ENCODE peak calls at places on chromosome 19, in five cellular contexts. V is activated naive CD8-positive, alpha-beta T cell treated with anti-CD3 and anti-CD28 coated beads for 36 hours; J is stimulated activated CD8-positive, alpha-beta memory T cell treated with anti-CD3 and anti-CD28 coated beads, Interleukin-2, amount 100 ng/mL, for 48 hours; D is omental fat pad; P is amygdala. S is an unnamed sample.
A peak's percentile ranks its signal among the peaks of the same experiment; 100 is the strongest.

GRCh38 chr19:4184718-4185352 is 2.3 kb downstream of the ANKRD24 start:
- DNase-seq in V (no peak), J (no peak), D (no peak), P (no peak), S (no peak)

GRCh38 chr19:6801397-6802086 is 29.0 kb downstream of the VAV1 start:
- DNase-seq in V (peak; percentile 84), J (peak; percentile 73), D (peak; percentile 33), P (peak; percentile 26), S (no peak)

GRCh38 chr19:6532244-6532999 is 1.6 kb downstream of the TNFSF9 start:
- DNase-seq in V (peak; percentile 38), J (no peak), D (no peak), P (no peak), S (no peak)

GRCh38 chr19:41799444-41800000 is 3.1 kb downstream of the CEACAM3 start:
- DNase-seq in V (no peak), J (no peak), D (no peak), P (no peak), S (no peak)

GRCh38 chr19:4985551-4985991 is 16.7 kb downstream of the KDM4B start:
- DNase-seq in V (no peak), J (no peak), D (no peak), P (no peak), S (no peak)

GRCh38 chr19:32921624-32922023 is 50.1 kb downstream of the CEP89 start:
- DNase-seq in V (peak; percentile 6), J (no peak), D (no peak), P (no peak), S (no peak)

GRCh38 chr19:46723471-46723870 is 6.6 kb upstream of the PRKD2 start:
- DNase-seq in V (no peak), J (no peak), D (no peak), P (no peak), S (no peak)

GRCh38 chr19:862529-863304 is 3.3 kb downstream of the CFD start:
- DNase-seq in V (peak; percentile 73), J (peak; percentile 78), D (no peak), P (no peak), S (no peak)

GRCh38 chr19:8655340-8655709 is 24.9 kb downstream of the NFILZ start:
- DNase-seq in V (peak; percentile 39), J (no peak), D (no peak), P (no peak), S (no peak)